ENCODE peak calls at places on chromosomes 6 and 20, in eight cellular contexts. R is upper lobe of right lung; Q is mammary epithelial cell; U is gastrocnemius medialis; A is heart left ventricle; M is stomach; S is CD4-positive, alpha-beta T cell; G is Peyer's patch. F is an unnamed sample.

GRCh38 chr6:72861059-72861458 is 239.2 kb downstream of the KCNQ5 start:
- DNase-seq in M (no peak), R (no peak), G (no peak), S (no peak), U (no peak), A (no peak), Q (no peak), F (no peak)

GRCh38 chr6:35892482-35892881 is 28.4 kb downstream of the SRPK1 start:
- DNase-seq in R (no peak), S (no peak), Q (no peak), A (no peak), M (no peak), U (no peak), G (no peak), F (no peak)

GRCh38 chr6:87213364-87213763 is 58.0 kb downstream of the ZNF292 start:
- DNase-seq in R (no peak), U (no peak), G (peak; percentile 59), A (no peak), S (no peak), Q (peak; percentile 63), M (no peak), F (no peak)

GRCh38 chr6:166738778-166739654 is 112.0 kb upstream of the RPS6KA2 start:
- DNase-seq in S (no peak), U (no peak), A (no peak), R (no peak), G (no peak), Q (no peak), M (no peak), F (no peak)

GRCh38 chr20:23419995-23420901 is 1.0 kb downstream of the NAPB start:
- DNase-seq in U (no peak), Q (peak; percentile 70), R (peak; percentile 81), S (peak; percentile 13), A (peak; percentile 33), G (peak; percentile 65), M (peak; percentile 89), F (peak; percentile 47)

GRCh38 chr6:87473419-87473903 is 687 bp downstream of the SLC35A1 start:
- DNase-seq in S (no peak), R (no peak), M (peak; percentile 37), G (no peak), A (no peak), Q (peak; percentile 46), U (no peak), F (peak; percentile 66)

GRCh38 chr6:168949876-168950499 is 303.7 kb downstream of the THBS2 start:
- DNase-seq in G (no peak), M (no peak), S (no peak), U (no peak), R (no peak), Q (no peak), A (no peak), F (no peak)

GRCh38 chr6:149094156-149094555 is 223.4 kb upstream of the TAB2 start:
- DNase-seq in Q (no peak), G (no peak), A (no peak), R (no peak), S (no peak), M (no peak), U (no peak), F (peak; percentile 16)

GRCh38 chr6:159100011-159100788 is 55.4 kb upstream of the TAGAP start:
- DNase-seq in Q (no peak), R (no peak), G (no peak), A (no peak), M (no peak), U (no peak), S (no peak), F (no peak)

GRCh38 chr6:43993881-43994523 is 133.2 kb downstream of the MRPL14 start:
- DNase-seq in R (peak; percentile 60), S (no peak), U (peak; percentile 73), G (peak; percentile 20), Q (no peak), A (no peak), M (no peak), F (no peak)

GRCh38 chr6:134028438-134028837 is 24.0 kb downstream of the SLC2A12 start:
- DNase-seq in M (no peak), R (no peak), S (no peak), G (no peak), A (no peak), U (no peak), Q (no peak), F (no peak)

GRCh38 chr6:119196732-119197131 is 118.3 kb upstream of the FAM184A start:
- DNase-seq in A (no peak), G (no peak), M (no peak), R (no peak), S (no peak), U (no peak), Q (no peak), F (no peak)

GRCh38 chr6:159117031-159117430 is 52.2 kb upstream of the FNDC1 start:
- DNase-seq in M (no peak), R (no peak), A (no peak), Q (peak; percentile 46), S (no peak), U (peak; percentile 35), G (no peak), F (peak; percentile 3)

GRCh38 chr6:155201461-155202226 is 62.2 kb upstream of the CLDN20 start:
- DNase-seq in G (no peak), M (no peak), S (no peak), Q (peak; percentile 84), U (no peak), R (no peak), A (no peak), F (peak; percentile 56)

GRCh38 chr6:10756085-10756484 is 8.5 kb downstream of the TMEM14B start:
- DNase-seq in U (no peak), G (no peak), M (no peak), Q (no peak), S (no peak), A (no peak), R (no peak), F (no peak)

GRCh38 chr6:10763006-10763405 is 15.4 kb downstream of the TMEM14B start:
- DNase-seq in A (no peak), M (no peak), R (no peak), S (no peak), Q (no peak), U (no peak), G (no peak), F (no peak)

GRCh38 chr6:10759884-10760329 is 12.3 kb downstream of the TMEM14B start:
- DNase-seq in S (no peak), G (no peak), Q (peak; percentile 96), U (no peak), R (no peak), M (no peak), A (no peak), F (peak; percentile 63)

DNA sequence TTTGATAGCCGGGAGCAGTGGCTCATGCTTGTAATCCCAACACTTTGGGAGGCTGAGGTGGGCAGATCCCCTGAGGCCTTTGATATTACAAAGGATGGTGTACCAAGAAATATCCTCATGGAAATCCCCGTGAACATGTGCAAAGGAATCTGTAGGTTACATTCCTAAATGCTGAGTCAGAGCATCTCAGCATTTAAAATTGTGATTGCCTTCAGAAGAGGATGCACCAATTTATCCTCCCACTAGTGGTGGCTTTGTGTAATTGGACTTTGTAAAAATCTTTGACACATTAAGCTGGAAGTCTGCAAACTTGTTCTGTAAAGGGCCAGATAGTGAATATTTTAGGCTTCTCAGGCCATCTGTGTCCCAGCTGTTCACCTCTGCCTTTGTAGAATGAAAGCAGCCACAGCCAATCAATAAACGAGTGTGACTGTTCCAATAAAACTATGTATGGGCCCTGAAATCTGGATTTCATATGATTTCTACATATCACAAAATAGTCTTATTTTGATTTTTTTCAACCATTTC is 11.8 kb downstream of the TMEM14B start:
- DNase-seq in R (no peak), Q (peak; percentile 96), G (no peak), U (no peak), A (no peak), M (no peak), S (no peak), F (peak; percentile 82)
- TF ChIP-seq CTCF in R (peak; percentile 42), Q (peak; percentile 58), G (peak; percentile 37), U (peak; percentile 10), A (peak; percentile 36), M (peak; percentile 42), S (peak; percentile 41), F (peak; percentile 60)

GRCh38 chr6:157648561-157648960 is 174.5 kb upstream of the SNX9 start:
- DNase-seq in S (no peak), A (no peak), U (no peak), M (no peak), Q (peak; percentile 78), G (no peak), R (peak; percentile 57), F (no peak)

GRCh38 chr6:157647261-157647915 is 175.7 kb upstream of the SNX9 start:
- DNase-seq in U (no peak), M (no peak), R (peak; percentile 40), G (no peak), S (no peak), Q (no peak), A (no peak), F (no peak)

GRCh38 chr6:157650801-157651200 is 172.2 kb upstream of the SNX9 start:
- DNase-seq in Q (no peak), M (no peak), S (no peak), R (peak; percentile 39), G (no peak), A (no peak), U (no peak), F (no peak)

GRCh38 chr6:157650261-157650640 is 172.8 kb upstream of the SNX9 start:
- DNase-seq in R (no peak), U (no peak), A (peak; percentile 59), Q (no peak), M (no peak), S (no peak), G (no peak), F (no peak)

GRCh38 chr6:157649311-157650260 is 173.5 kb upstream of the SNX9 start:
- DNase-seq in M (no peak), A (no peak), G (no peak), Q (no peak), U (no peak), R (peak; percentile 62), S (no peak), F (no peak)
- H3K27ac ChIP-seq in M (no peak overlapping the region), A (no peak overlapping the region), G (no peak overlapping the region), Q (no peak overlapping the region), U (no peak overlapping the region), R (no peak overlapping the region), S (no peak overlapping the region), F (no peak overlapping the region)

DNA sequence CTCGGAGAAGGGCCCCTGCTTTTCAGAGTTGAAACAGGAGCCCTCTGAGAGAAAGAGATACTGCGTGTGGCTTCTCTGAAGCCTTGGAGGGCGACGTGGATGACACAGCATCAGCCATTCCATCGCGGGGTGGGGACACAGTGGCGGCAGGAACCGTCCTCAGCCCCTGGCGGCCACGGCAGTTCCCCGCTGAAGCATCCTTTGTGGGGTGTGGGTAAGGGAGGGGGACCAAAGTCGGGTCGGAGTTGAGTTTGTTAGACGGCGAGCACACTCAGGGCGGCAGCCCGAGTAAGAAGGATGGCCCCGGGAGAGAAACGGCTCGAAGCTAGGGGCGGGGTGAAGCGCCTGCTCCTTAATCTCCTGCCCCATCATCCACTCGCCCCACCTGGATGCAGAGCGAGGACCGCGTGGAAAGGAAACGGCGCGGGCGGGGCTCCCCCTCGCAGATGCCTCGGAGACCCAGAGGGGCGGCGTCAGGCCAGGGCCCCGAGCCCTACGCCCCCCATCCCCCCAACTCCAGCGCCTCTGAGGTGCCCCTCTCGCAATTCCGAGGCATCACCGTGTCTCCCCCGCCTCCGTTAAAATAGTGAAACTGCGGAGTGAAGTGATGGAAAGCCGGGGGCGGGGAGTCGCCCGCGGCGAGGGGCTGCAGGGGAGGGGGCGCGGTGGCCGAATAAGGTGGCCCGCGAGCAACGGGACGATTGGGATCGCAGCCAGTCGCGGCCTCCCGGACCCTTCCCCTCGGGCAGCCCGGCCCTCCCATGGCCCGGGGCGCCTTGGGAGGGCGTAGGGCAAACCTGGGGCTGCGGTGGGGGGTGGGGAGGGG is 796 bp upstream of the RREB1 start:
- DNase-seq in S (peak; percentile 52), R (peak; percentile 74), G (peak; percentile 67), M (no peak), U (peak; percentile 7), Q (no peak), A (peak; percentile 36), F (peak; percentile 1)
- TF ChIP-seq CTCF in S (peak; percentile 60), R (peak; percentile 22), G (peak; percentile 22), M (no peak), U (no peak), Q (peak; percentile 9), A (no peak), F (peak; percentile 55)

GRCh38 chr20:19967441-19967840 is 49.7 kb upstream of the NAA20 start:
- DNase-seq in S (no peak), A (no peak), R (no peak), G (no peak), M (no peak), U (no peak), Q (no peak), F (no peak)
- H3K27ac ChIP-seq in S (no peak overlapping the region), A (no peak overlapping the region), R (no peak overlapping the region), G (no peak overlapping the region), M (no peak overlapping the region), U (no peak overlapping the region), Q (no peak overlapping the region), F (no peak overlapping the region)

F was measured in brain microvascular endothelial cell.